ENCODE peak calls at places on chromosome 1, in six cellular contexts. One of them, this sample, is unnamed.

GRCh38 chr1:247358920-247359319 is 27.3 kb upstream of the ZNF496 start:
- DNase-seq in iris pigment epithelial cell: peak
- DNase-seq in aorta: no peak
- DNase-seq in Kasumi-1: no peak
- DNase-seq in activated T-cell treated with anti-CD3 and anti-CD28 coated beads for 1 hour: no peak
- DNase-seq in hypothalamus: no peak
- DNase-seq in this sample: no peak

GRCh38 chr1:109901508-109902145 is 9.0 kb upstream of the CSF1 start:
- DNase-seq in iris pigment epithelial cell: no peak
- DNase-seq in aorta: peak
- DNase-seq in Kasumi-1: no peak
- DNase-seq in activated T-cell treated with anti-CD3 and anti-CD28 coated beads for 1 hour: no peak
- DNase-seq in hypothalamus: no peak
- DNase-seq in this sample: no peak

GRCh38 chr1:65011983-65012382 is 45.6 kb upstream of the JAK1 start:
- DNase-seq in iris pigment epithelial cell: no peak
- DNase-seq in aorta: no peak
- DNase-seq in Kasumi-1: no peak
- DNase-seq in activated T-cell treated with anti-CD3 and anti-CD28 coated beads for 1 hour: no peak
- DNase-seq in hypothalamus: no peak
- DNase-seq in this sample: no peak

GRCh38 chr1:44297695-44298400 is 57.2 kb downstream of the ERI3 start:
- DNase-seq in iris pigment epithelial cell: no peak
- DNase-seq in aorta: no peak
- DNase-seq in Kasumi-1: no peak
- DNase-seq in activated T-cell treated with anti-CD3 and anti-CD28 coated beads for 1 hour: no peak
- DNase-seq in hypothalamus: no peak
- DNase-seq in this sample: no peak

GRCh38 chr1:214990619-214991018 is 91.9 kb upstream of the KCNK2 start:
- DNase-seq in iris pigment epithelial cell: peak
- DNase-seq in aorta: no peak
- DNase-seq in Kasumi-1: no peak
- DNase-seq in activated T-cell treated with anti-CD3 and anti-CD28 coated beads for 1 hour: no peak
- DNase-seq in hypothalamus: no peak
- DNase-seq in this sample: no peak

GRCh38 chr1:54774820-54775498 is 10.6 kb upstream of the PARS2 start:
- DNase-seq in iris pigment epithelial cell: peak
- DNase-seq in aorta: no peak
- DNase-seq in Kasumi-1: no peak
- DNase-seq in activated T-cell treated with anti-CD3 and anti-CD28 coated beads for 1 hour: no peak
- DNase-seq in hypothalamus: no peak
- DNase-seq in this sample: no peak

GRCh38 chr1:165397945-165398344 is 41.4 kb upstream of the LMX1A start:
- DNase-seq in iris pigment epithelial cell: peak
- DNase-seq in aorta: no peak
- DNase-seq in Kasumi-1: no peak
- DNase-seq in activated T-cell treated with anti-CD3 and anti-CD28 coated beads for 1 hour: no peak
- DNase-seq in hypothalamus: no peak
- DNase-seq in this sample: peak

GRCh38 chr1:24939040-24939439 is 9.0 kb upstream of the RUNX3 start:
- DNase-seq in iris pigment epithelial cell: no peak
- DNase-seq in aorta: no peak
- DNase-seq in Kasumi-1: no peak
- DNase-seq in activated T-cell treated with anti-CD3 and anti-CD28 coated beads for 1 hour: no peak
- DNase-seq in hypothalamus: no peak
- DNase-seq in this sample: no peak

GRCh38 chr1:236083650-236084385 is 18.9 kb upstream of the NID1 start:
- DNase-seq in iris pigment epithelial cell: peak
- DNase-seq in aorta: no peak
- DNase-seq in Kasumi-1: no peak
- DNase-seq in activated T-cell treated with anti-CD3 and anti-CD28 coated beads for 1 hour: no peak
- DNase-seq in hypothalamus: no peak
- DNase-seq in this sample: no peak

GRCh38 chr1:213772711-213773110 is 215.1 kb upstream of the PROX1 start:
- DNase-seq in iris pigment epithelial cell: no peak
- DNase-seq in aorta: no peak
- DNase-seq in Kasumi-1: no peak
- DNase-seq in activated T-cell treated with anti-CD3 and anti-CD28 coated beads for 1 hour: no peak
- DNase-seq in hypothalamus: no peak
- DNase-seq in this sample: no peak

GRCh38 chr1:151002006-151002405 is 4.7 kb downstream of the MINDY1 start:
- DNase-seq in iris pigment epithelial cell: no peak
- DNase-seq in aorta: no peak
- DNase-seq in Kasumi-1: peak
- DNase-seq in activated T-cell treated with anti-CD3 and anti-CD28 coated beads for 1 hour: no peak
- DNase-seq in hypothalamus: no peak
- DNase-seq in this sample: no peak

GRCh38 chr1:5391725-5392124 is 600.5 kb downstream of the NPHP4 start:
- DNase-seq in iris pigment epithelial cell: no peak
- DNase-seq in aorta: no peak
- DNase-seq in Kasumi-1: no peak
- DNase-seq in activated T-cell treated with anti-CD3 and anti-CD28 coated beads for 1 hour: no peak
- DNase-seq in hypothalamus: no peak
- DNase-seq in this sample: no peak

GRCh38 chr1:17676387-17677060 is 78.6 kb upstream of the ACTL8 start:
- DNase-seq in iris pigment epithelial cell: no peak
- DNase-seq in aorta: no peak
- DNase-seq in Kasumi-1: no peak
- DNase-seq in activated T-cell treated with anti-CD3 and anti-CD28 coated beads for 1 hour: no peak
- DNase-seq in hypothalamus: no peak
- DNase-seq in this sample: no peak

GRCh38 chr1:4752059-4752458 is 97.7 kb downstream of the AJAP1 start:
- DNase-seq in iris pigment epithelial cell: no peak
- DNase-seq in aorta: no peak
- DNase-seq in Kasumi-1: no peak
- DNase-seq in activated T-cell treated with anti-CD3 and anti-CD28 coated beads for 1 hour: no peak
- DNase-seq in hypothalamus: no peak
- DNase-seq in this sample: no peak

GRCh38 chr1:94755675-94756074 is 64.5 kb upstream of the SLC44A3 start:
- DNase-seq in iris pigment epithelial cell: peak
- DNase-seq in aorta: no peak
- DNase-seq in Kasumi-1: peak
- DNase-seq in activated T-cell treated with anti-CD3 and anti-CD28 coated beads for 1 hour: no peak
- DNase-seq in hypothalamus: no peak
- DNase-seq in this sample: peak

GRCh38 chr1:1305300-1306069 is 2.2 kb downstream of the ACAP3 start:
- DNase-seq in iris pigment epithelial cell: peak
- DNase-seq in aorta: peak
- DNase-seq in Kasumi-1: peak
- DNase-seq in activated T-cell treated with anti-CD3 and anti-CD28 coated beads for 1 hour: peak
- DNase-seq in hypothalamus: no peak
- DNase-seq in this sample: peak

GRCh38 chr1:25926731-25927496 is 20.7 kb upstream of the STMN1 start:
- DNase-seq in iris pigment epithelial cell: no peak
- DNase-seq in aorta: no peak
- DNase-seq in Kasumi-1: peak
- DNase-seq in activated T-cell treated with anti-CD3 and anti-CD28 coated beads for 1 hour: no peak
- DNase-seq in hypothalamus: peak
- DNase-seq in this sample: no peak

GRCh38 chr1:5690291-5690690 is 301.9 kb downstream of the NPHP4 start:
- DNase-seq in iris pigment epithelial cell: no peak
- DNase-seq in aorta: peak
- DNase-seq in Kasumi-1: no peak
- DNase-seq in activated T-cell treated with anti-CD3 and anti-CD28 coated beads for 1 hour: no peak
- DNase-seq in hypothalamus: no peak
- DNase-seq in this sample: no peak

GRCh38 chr1:145983959-145984830 is 12.2 kb downstream of the TXNIP start:
- DNase-seq in iris pigment epithelial cell: no peak
- DNase-seq in aorta: no peak
- DNase-seq in Kasumi-1: no peak
- DNase-seq in activated T-cell treated with anti-CD3 and anti-CD28 coated beads for 1 hour: no peak
- DNase-seq in hypothalamus: no peak
- DNase-seq in this sample: no peak

GRCh38 chr1:179549368-179549700 is 26.4 kb downstream of the NPHS2 start:
- DNase-seq in iris pigment epithelial cell: no peak
- DNase-seq in aorta: no peak
- DNase-seq in Kasumi-1: no peak
- DNase-seq in activated T-cell treated with anti-CD3 and anti-CD28 coated beads for 1 hour: no peak
- DNase-seq in hypothalamus: no peak
- DNase-seq in this sample: no peak

This sample was measured in heart left ventricle.